ENCODE peak calls at places on chromosomes 7 and 10, in seven cellular contexts. B is mucosa of descending colon; H is naive thymus-derived CD8-positive, alpha-beta T cell; O is germinal center; G is amygdala; X is A549; V is CD4-positive, alpha-beta memory T cell. Z is an unnamed sample.

GRCh38 chr10:13180788-13181187 is 19.4 kb downstream of the MCM10 start:
- DNase-seq in B (no peak), H (no peak), O (no peak), G (no peak), X (no peak), V (no peak), Z (no peak)

GRCh38 chr10:85513450-85513849 is 853.1 kb downstream of the GRID1 start:
- DNase-seq in B (no peak), H (no peak), O (no peak), G (no peak), X (no peak), V (no peak), Z (no peak)

GRCh38 chr7:77386165-77386824 is 29.9 kb downstream of the GSAP start:
- DNase-seq in B (no peak), H (no peak), O (no peak), G (no peak), X (no peak), V (no peak), Z (no peak)

GRCh38 chr10:82982110-82982608 is 1107.2 kb downstream of the NRG3 start:
- DNase-seq in B (no peak), H (no peak), O (no peak), G (no peak), X (no peak), V (no peak), Z (no peak)

GRCh38 chr10:117004627-117005453 is at the start of gene SHTN1:
- DNase-seq in B (peak), H (peak), O (peak), G (peak), X (peak), V (peak), Z (peak)

GRCh38 chr7:143434660-143435059 is 8.6 kb upstream of the TAS2R60 start:
- DNase-seq in B (peak), H (no peak), O (no peak), G (no peak), X (no peak), V (no peak), Z (no peak)

GRCh38 chr10:73871915-73872710 is 2.2 kb downstream of the CAMK2G start:
- DNase-seq in B (peak), H (no peak), O (no peak), G (no peak), X (no peak), V (no peak), Z (no peak)

GRCh38 chr10:118505363-118505762 is 90.1 kb downstream of the PRLHR start:
- DNase-seq in B (no peak), H (no peak), O (no peak), G (no peak), X (no peak), V (no peak), Z (no peak)

GRCh38 chr7:102140952-102141370 is 145.7 kb upstream of the SH2B2 start:
- DNase-seq in B (no peak), H (no peak), O (peak), G (no peak), X (no peak), V (no peak), Z (no peak)

GRCh38 chr7:107857541-107857912 is 33.5 kb upstream of the DLD start:
- DNase-seq in B (no peak), H (no peak), O (no peak), G (no peak), X (no peak), V (no peak), Z (no peak)

GRCh38 chr10:43075612-43076003 is 1.3 kb upstream of the RET start:
- DNase-seq in B (no peak), H (no peak), O (no peak), G (no peak), X (peak), V (no peak), Z (no peak)

GRCh38 chr7:151431768-151432311 is 8.1 kb downstream of the CRYGN start:
- DNase-seq in B (no peak), H (no peak), O (no peak), G (no peak), X (no peak), V (no peak), Z (no peak)

GRCh38 chr10:131858583-131859340 is 42.0 kb upstream of the PPP2R2D start:
- DNase-seq in B (no peak), H (peak), O (no peak), G (no peak), X (no peak), V (no peak), Z (no peak)

GRCh38 chr10:14625210-14625621 is 149.5 kb downstream of the FAM107B start:
- DNase-seq in B (no peak), H (no peak), O (no peak), G (no peak), X (no peak), V (no peak), Z (no peak)

GRCh38 chr7:45589915-45590678 is 15.9 kb downstream of the ADCY1 start:
- DNase-seq in B (no peak), H (no peak), O (no peak), G (no peak), X (no peak), V (no peak), Z (no peak)

GRCh38 chr7:13518738-13519137 is 470.7 kb downstream of the ETV1 start:
- DNase-seq in B (no peak), H (no peak), O (no peak), G (no peak), X (no peak), V (no peak), Z (no peak)

GRCh38 chr10:98646998-98647917 is 200.5 kb upstream of the HPS1 start:
- DNase-seq in B (no peak), H (no peak), O (no peak), G (no peak), X (no peak), V (no peak), Z (no peak)

GRCh38 chr7:30162622-30163124 is 27.9 kb downstream of the MTURN start:
- DNase-seq in B (no peak), H (no peak), O (no peak), G (no peak), X (peak), V (no peak), Z (peak)

GRCh38 chr10:60549686-60550085 is 160.0 kb upstream of the ANK3 start:
- DNase-seq in B (no peak), H (no peak), O (no peak), G (no peak), X (peak), V (no peak), Z (peak)

GRCh38 chr10:34696423-34696822 is 118.7 kb downstream of the PARD3 start:
- DNase-seq in B (no peak), H (no peak), O (no peak), G (no peak), X (peak), V (no peak), Z (no peak)

GRCh38 chr7:47193003-47193402 is 388.9 kb downstream of the TNS3 start:
- DNase-seq in B (peak), H (no peak), O (no peak), G (no peak), X (no peak), V (no peak), Z (no peak)

GRCh38 chr7:23347007-23347681 is 48.0 kb downstream of the MALSU1 start:
- DNase-seq in B (no peak), H (no peak), O (no peak), G (no peak), X (no peak), V (no peak), Z (no peak)

GRCh38 chr7:26365077-26365896 is 73.6 kb downstream of the SNX10 start:
- DNase-seq in B (peak), H (peak), O (peak), G (no peak), X (peak), V (peak), Z (peak)

GRCh38 chr7:107078517-107078966 is 34.0 kb downstream of the PRKAR2B start:
- DNase-seq in B (no peak), H (no peak), O (no peak), G (no peak), X (peak), V (no peak), Z (no peak)

GRCh38 chr10:31004611-31005193 is 27.0 kb downstream of the ZNF438 start:
- DNase-seq in B (no peak), H (no peak), O (no peak), G (no peak), X (no peak), V (no peak), Z (no peak)

GRCh38 chr10:110858297-110858934 is 13.3 kb upstream of the PDCD4 start:
- DNase-seq in B (peak), H (no peak), O (no peak), G (no peak), X (no peak), V (no peak), Z (no peak)

GRCh38 chr7:12328888-12329770 is 74.5 kb downstream of the VWDE start:
- DNase-seq in B (no peak), H (no peak), O (no peak), G (no peak), X (no peak), V (no peak), Z (no peak)

GRCh38 chr10:119313645-119314044 is 106.3 kb downstream of the GRK5 start:
- DNase-seq in B (no peak), H (peak), O (no peak), G (no peak), X (no peak), V (peak), Z (no peak)

GRCh38 chr7:129828989-129829676 is 123.6 kb downstream of the UBE2H start:
- DNase-seq in B (no peak), H (no peak), O (no peak), G (no peak), X (no peak), V (no peak), Z (no peak)

GRCh38 chr10:100509241-100509640 is 10.4 kb downstream of the SEC31B start:
- DNase-seq in B (no peak), H (no peak), O (no peak), G (no peak), X (no peak), V (peak), Z (no peak)

GRCh38 chr7:82288769-82289535 is 154.6 kb downstream of the CACNA2D1 start:
- DNase-seq in B (no peak), H (no peak), O (no peak), G (no peak), X (no peak), V (no peak), Z (peak)

Z was measured in NCI-H748 treated with DMSO at 0.1 percent for 48 hours.